ENCODE peak calls at places on chromosomes 1 and 21, in ten cellular contexts. L is activated CD4-positive, alpha-beta T cell treated with anti-CD3 and anti-CD28 coated beads, Interleukin-2, amount 50 U/mL, for 1 hour; V is H9; C is D341Med; Y is midbrain; R is neural crest cell; I is SHP77; W is posterior cingulate gyrus; N is activated T-helper 1 cell treated with anti-CD3 and anti-CD28 coated beads, Interleukin-2, amount 50 U/mL, for 16 hours; D is globus pallidus. U is an unnamed sample.

GRCh38 chr1:88404582-88404981 is 279.5 kb upstream of the PKN2 start:
- DNase-seq in L (no peak), V (no peak), C (no peak), Y (no peak), R (no peak), I (no peak), W (no peak), N (no peak), D (no peak), U (no peak)

GRCh38 chr1:167210966-167211674 is 9.6 kb upstream of the POU2F1 start:
- DNase-seq in L (no peak), V (no peak), C (no peak), Y (no peak), R (no peak), I (no peak), W (no peak), N (no peak), D (no peak), U (no peak)

GRCh38 chr1:31763671-31764306 is 351 bp downstream of the ADGRB2 start:
- DNase-seq in L (no peak), V (no peak), C (peak), Y (no peak), R (no peak), I (no peak), W (no peak), N (no peak), D (no peak), U (no peak)

GRCh38 chr1:52571783-52572182 is 18.9 kb upstream of the TUT4 start:
- DNase-seq in L (no peak), V (no peak), C (no peak), Y (no peak), R (no peak), I (no peak), W (no peak), N (no peak), D (no peak), U (no peak)

GRCh38 chr1:109819906-109820305 is 56.2 kb upstream of the EPS8L3 start:
- DNase-seq in L (no peak), V (peak), C (no peak), Y (no peak), R (no peak), I (no peak), W (no peak), N (no peak), D (no peak), U (no peak)

GRCh38 chr1:8370046-8370881 is 52.4 kb downstream of the SLC45A1 start:
- DNase-seq in L (no peak), V (no peak), C (no peak), Y (peak), R (no peak), I (no peak), W (no peak), N (no peak), D (no peak), U (no peak)

GRCh38 chr1:85681087-85681486 is 27.1 kb downstream of the ZNHIT6 start:
- DNase-seq in L (no peak), V (no peak), C (no peak), Y (peak), R (peak), I (no peak), W (no peak), N (no peak), D (peak), U (peak)

GRCh38 chr1:247056071-247056470 is 22.5 kb downstream of the ZNF670 start:
- DNase-seq in L (no peak), V (no peak), C (no peak), Y (no peak), R (no peak), I (no peak), W (no peak), N (no peak), D (no peak), U (no peak)

GRCh38 chr21:34640858-34641257 is 25.9 kb upstream of the RCAN1 start:
- DNase-seq in L (no peak), V (no peak), C (no peak), Y (no peak), R (no peak), I (no peak), W (no peak), N (no peak), D (no peak), U (peak)

GRCh38 chr1:1291023-1291528 is 10.8 kb downstream of the SCNN1D start:
- DNase-seq in L (no peak), V (no peak), C (no peak), Y (no peak), R (no peak), I (peak), W (no peak), N (no peak), D (no peak), U (no peak)

GRCh38 chr21:42833439-42833815 is 45.9 kb downstream of the WDR4 start:
- DNase-seq in L (peak), V (peak), C (peak), Y (peak), R (no peak), I (peak), W (no peak), N (no peak), D (no peak), U (no peak)

GRCh38 chr21:38267991-38268858 is 11.4 kb downstream of the KCNJ15 start:
- DNase-seq in L (no peak), V (no peak), C (no peak), Y (no peak), R (no peak), I (no peak), W (no peak), N (no peak), D (no peak), U (no peak)

GRCh38 chr1:11746795-11747487 is 11.0 kb downstream of the AGTRAP start:
- DNase-seq in L (no peak), V (no peak), C (no peak), Y (no peak), R (no peak), I (no peak), W (no peak), N (no peak), D (no peak), U (no peak)